ENCODE peak calls at places on chromosome 13, in five cellular contexts. G is stimulated activated CD4-positive, alpha-beta T cell treated with anti-CD3 and anti-CD28 coated beads, Interleukin-15, amount 100 ng/mL, for 1 hour; Y is nucleus accumbens; A is CD8-positive, alpha-beta memory T cell; X is adrenal gland. K is an unnamed sample.

GRCh38 chr13:46831588-46832194 is 34.7 kb upstream of the ESD start:
- DNase-seq in G (no peak), Y (peak; percentile 9), A (peak; percentile 3), X (peak; percentile 40), K (no peak)

GRCh38 chr13:80873589-80873988 is 532.7 kb upstream of the SPRY2 start:
- DNase-seq in G (no peak), Y (no peak), A (no peak), X (no peak), K (no peak)

GRCh38 chr13:113860579-113861432 is 3.1 kb downstream of the GAS6 start:
- DNase-seq in G (no peak), Y (no peak), A (no peak), X (peak; percentile 14), K (no peak)

GRCh38 chr13:65834897-65835296 is 1395.2 kb downstream of the PCDH9 start:
- DNase-seq in G (no peak), Y (no peak), A (no peak), X (no peak), K (no peak)

GRCh38 chr13:35592457-35592856 is 116.0 kb upstream of the MAB21L1 start:
- DNase-seq in G (no peak), Y (no peak), A (no peak), X (no peak), K (no peak)

GRCh38 chr13:26961890-26962615 is 201.5 kb upstream of the GPR12 start:
- DNase-seq in G (no peak), Y (no peak), A (no peak), X (no peak), K (no peak)

GRCh38 chr13:32902898-32903297 is 113.3 kb upstream of the KL start:
- DNase-seq in G (no peak), Y (peak; percentile 12), A (no peak), X (no peak), K (no peak)

GRCh38 chr13:111610077-111610476 is 289.6 kb downstream of the TEX29 start:
- DNase-seq in G (no peak), Y (no peak), A (no peak), X (no peak), K (no peak)

GRCh38 chr13:59734393-59734792 is 429.3 kb downstream of the DIAPH3 start:
- DNase-seq in G (no peak), Y (no peak), A (no peak), X (no peak), K (no peak)

GRCh38 chr13:29550589-29550988 is 44.9 kb downstream of the SLC7A1 start:
- DNase-seq in G (no peak), Y (no peak), A (no peak), X (no peak), K (no peak)

GRCh38 chr13:96093296-96094006 is 3.5 kb downstream of the HS6ST3 start:
- DNase-seq in G (no peak), Y (no peak), A (no peak), X (no peak), K (no peak)

GRCh38 chr13:111253334-111253872 is 67.0 kb upstream of the TEX29 start:
- DNase-seq in G (no peak), Y (no peak), A (no peak), X (no peak), K (no peak)

GRCh38 chr13:28741080-28741479 is 22.3 kb upstream of the SLC46A3 start:
- DNase-seq in G (no peak), Y (no peak), A (no peak), X (no peak), K (no peak)

GRCh38 chr13:32955881-32956594 is 60.2 kb upstream of the KL start:
- DNase-seq in G (no peak), Y (no peak), A (no peak), X (no peak), K (no peak)

GRCh38 chr13:90184355-90184754 is 1163.1 kb upstream of the MIR17HG start:
- DNase-seq in G (no peak), Y (no peak), A (no peak), X (no peak), K (no peak)